ENCODE peak calls at places on chromosomes 6 and 20, in seven cellular contexts. A is DND-41, U is HCT116, Z is cardiac fibroblast, E is Caco-2, C is GM23338, O is Peyer's patch. P is an unnamed sample.
A peak's percentile ranks its signal among the peaks of the same experiment; 100 is the strongest.

GRCh38 chr6:27651371-27651732 is 178.4 kb upstream of the ZNF184 start:
- DNase-seq in O (no peak), U (peak; percentile 61), C (peak; percentile 74), E (no peak), A (no peak), Z (peak; percentile 24), P (peak; percentile 21)

GRCh38 chr20:6298049-6298448 is 175.2 kb upstream of the FERMT1 start:
- DNase-seq in C (no peak), O (no peak), Z (no peak), E (no peak), A (no peak), U (no peak), P (no peak)

GRCh38 chr6:149077208-149077607 is 240.3 kb upstream of the TAB2 start:
- DNase-seq in Z (peak; percentile 67), A (no peak), U (no peak), E (no peak), C (no peak), O (no peak), P (no peak)

GRCh38 chr6:15914553-15914952 is 214.3 kb upstream of the MYLIP start:
- DNase-seq in O (no peak), U (no peak), Z (no peak), E (no peak), A (no peak), C (no peak), P (no peak)

GRCh38 chr20:37251836-37252477 is 9.7 kb downstream of the GHRH start:
- DNase-seq in Z (no peak), U (no peak), E (no peak), O (no peak), C (peak; percentile 66), A (no peak), P (no peak)

GRCh38 chr6:2807342-2808090 is 34.1 kb downstream of the SERPINB1 start:
- DNase-seq in U (no peak), Z (no peak), E (no peak), A (no peak), O (no peak), C (no peak), P (no peak)

GRCh38 chr6:112457891-112458290 is 110.8 kb downstream of the RFPL4B start:
- DNase-seq in Z (no peak), C (no peak), O (no peak), E (no peak), A (no peak), U (no peak), P (no peak)

GRCh38 chr6:139044250-139044649 is 15.7 kb downstream of the ABRACL start:
- DNase-seq in Z (no peak), U (no peak), A (no peak), C (no peak), E (no peak), O (no peak), P (no peak)

GRCh38 chr6:52641826-52642225 is 29.1 kb upstream of the TMEM14A start:
- DNase-seq in A (no peak), E (no peak), Z (no peak), O (no peak), U (no peak), C (no peak), P (no peak)

GRCh38 chr6:147826698-147827097 is 318.2 kb downstream of the SAMD5 start:
- DNase-seq in U (no peak), C (no peak), O (no peak), E (no peak), Z (no peak), A (no peak), P (no peak)

GRCh38 chr20:1363522-1363921 is 29.3 kb downstream of the FKBP1A start:
- DNase-seq in C (no peak), U (no peak), Z (no peak), A (no peak), E (no peak), O (no peak), P (no peak)

GRCh38 chr20:1364106-1364505 is 28.7 kb downstream of the FKBP1A start:
- DNase-seq in U (no peak), O (no peak), Z (no peak), E (no peak), C (no peak), A (peak; percentile 71), P (no peak)

GRCh38 chr20:1357921-1358671 is 29.2 kb upstream of the SDCBP2 start:
- DNase-seq in E (no peak), C (no peak), A (peak; percentile 21), Z (peak; percentile 43), U (no peak), O (no peak), P (no peak)

GRCh38 chr20:1362484-1362883 is 30.4 kb downstream of the FKBP1A start:
- DNase-seq in E (no peak), A (no peak), C (no peak), Z (no peak), U (no peak), O (no peak), P (no peak)

GRCh38 chr20:1360094-1360493 is 31.2 kb upstream of the SDCBP2 start:
- DNase-seq in C (no peak), E (no peak), U (no peak), O (no peak), Z (no peak), A (no peak), P (no peak)
- TF ChIP-seq CTCF in C (no peak), E (no peak), U (peak; percentile 20), O (no peak), Z (peak; percentile 19), A (peak; percentile 17), P (no peak)

DNA sequence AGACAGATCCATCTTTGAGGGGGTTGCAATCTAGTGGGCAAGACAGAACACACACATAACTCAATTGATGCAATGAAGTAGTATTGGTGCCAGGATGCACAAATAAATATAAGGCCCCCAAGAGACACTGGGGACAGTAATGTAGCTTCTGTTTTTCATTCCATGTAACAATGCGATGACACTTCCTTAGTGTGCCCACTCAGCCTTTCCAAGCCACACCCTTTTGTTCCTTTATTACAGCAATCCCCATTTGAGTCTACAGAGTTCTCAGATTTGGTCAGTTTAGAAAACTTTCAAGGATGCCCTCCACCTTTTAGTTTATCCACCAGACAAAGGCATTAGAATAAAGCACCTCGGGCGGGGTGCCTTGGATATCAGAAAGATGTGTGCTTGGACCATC is 15.5 kb downstream of the TGM3 start:
- DNase-seq in A (no peak), E (no peak), O (no peak), Z (no peak), C (no peak), U (no peak), P (no peak)
- TF ChIP-seq CTCF in A (no peak), E (no peak), O (no peak), Z (no peak), C (no peak), U (no peak), P (no peak)

GRCh38 chr20:62927128-62927705 is 912 bp upstream of the DIDO1 start:
- DNase-seq in E (peak; percentile 54), A (no peak), Z (no peak), O (peak; percentile 37), C (no peak), U (no peak), P (no peak)

GRCh38 chr20:62925420-62926228 is 681 bp downstream of the DIDO1 start:
- DNase-seq in A (peak; percentile 57), C (no peak), U (no peak), Z (peak; percentile 38), E (peak; percentile 76), O (peak; percentile 69), P (peak; percentile 25)

GRCh38 chr20:62924567-62925419 is 1.5 kb downstream of the DIDO1 start:
- DNase-seq in A (no peak), C (no peak), Z (peak; percentile 52), E (peak; percentile 48), O (peak; percentile 62), U (no peak), P (no peak)

GRCh38 chr20:62928246-62928939 is 2.1 kb upstream of the DIDO1 start:
- DNase-seq in U (no peak), O (no peak), C (peak; percentile 86), Z (no peak), A (peak; percentile 33), E (peak; percentile 42), P (no peak)

GRCh38 chr20:62926229-62927127 is at the start of gene DIDO1:
- DNase-seq in Z (peak; percentile 82), U (peak; percentile 69), A (peak; percentile 89), E (peak; percentile 96), O (peak; percentile 93), C (peak; percentile 90), P (peak; percentile 79)
- TF ChIP-seq CTCF in Z (peak; percentile 15), U (peak; percentile 56), A (peak; percentile 66), E (peak; percentile 93), O (peak; percentile 87), C (peak; percentile 51), P (peak; percentile 75)

GRCh38 chr20:46011631-46012482 is 3.1 kb downstream of the MMP9 start:
- DNase-seq in A (peak; percentile 50), U (peak; percentile 71), E (peak; percentile 80), Z (peak; percentile 69), O (no peak), C (peak; percentile 100), P (no peak)
- TF ChIP-seq CTCF in A (peak; percentile 64), U (peak; percentile 59), E (peak; percentile 64), Z (peak; percentile 25), O (no peak), C (peak; percentile 85), P (no peak)

GRCh38 chr20:15802020-15802419 is 771.2 kb downstream of the KIF16B start:
- DNase-seq in U (no peak), O (no peak), C (no peak), A (no peak), E (no peak), Z (no peak), P (no peak)

GRCh38 chr20:15811951-15812350 is 761.3 kb downstream of the KIF16B start:
- DNase-seq in A (no peak), C (no peak), Z (no peak), E (no peak), O (no peak), U (no peak), P (no peak)

GRCh38 chr20:15812696-15813095 is 760.6 kb downstream of the KIF16B start:
- DNase-seq in O (no peak), A (no peak), C (no peak), U (no peak), E (no peak), Z (no peak), P (no peak)

GRCh38 chr20:15807271-15807670 is 766.0 kb downstream of the KIF16B start:
- DNase-seq in A (no peak), U (no peak), C (no peak), O (no peak), E (no peak), Z (no peak), P (no peak)
- TF ChIP-seq CTCF in A (no peak), U (no peak), C (no peak), O (no peak), E (no peak), Z (no peak), P (no peak)

DNA sequence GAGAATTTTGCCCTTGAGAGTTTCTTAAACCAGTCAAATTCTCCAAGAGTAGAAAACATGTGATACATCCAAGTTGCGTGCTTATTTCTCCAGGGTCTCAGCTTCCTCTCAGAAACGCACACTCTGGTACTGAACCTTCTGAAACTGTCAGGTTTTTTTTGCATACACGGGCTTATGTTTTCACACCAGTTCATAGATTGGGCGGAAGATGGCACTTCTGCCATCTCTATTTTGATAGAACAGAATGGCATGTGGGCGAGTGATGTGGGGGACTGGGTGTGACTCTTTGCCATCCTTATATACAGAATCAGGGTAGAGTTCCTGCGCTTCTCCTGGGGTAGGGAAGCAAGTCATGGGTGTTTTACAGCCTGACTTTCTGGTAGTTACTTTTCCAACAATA is 56.4 kb downstream of the ADTRP start:
- DNase-seq in Z (no peak), A (no peak), U (no peak), E (no peak), O (no peak), C (no peak), P (no peak)
- TF ChIP-seq CTCF in Z (no peak), A (no peak), U (no peak), E (no peak), O (no peak), C (no peak), P (no peak)

P was measured in neural crest cell.